ENCODE peak calls at places on chromosomes 7 and 10, in eight cellular contexts. X is kidney epithelial cell, W is NT2/D1, O is thoracic aorta, J is AG04449, C is retinal pigment epithelial cell, Y is spleen, R is right atrium auricular region. V is an unnamed sample.

GRCh38 chr10:104622598-104623209 is 18.4 kb upstream of the SORCS3 start:
- DNase-seq in X (no peak), W (no peak), O (no peak), J (no peak), C (no peak), Y (no peak), R (no peak), V (peak)

GRCh38 chr10:63376560-63377304 is 89.0 kb downstream of the JMJD1C start:
- DNase-seq in X (no peak), W (no peak), O (no peak), J (peak), C (no peak), Y (no peak), R (no peak), V (peak)

GRCh38 chr7:101315336-101315735 is 6.3 kb downstream of the IFT22 start:
- DNase-seq in X (no peak), W (peak), O (no peak), J (no peak), C (no peak), Y (no peak), R (no peak), V (peak)

GRCh38 chr10:133325761-133326463 is 10.8 kb downstream of the CALY start:
- DNase-seq in X (no peak), W (no peak), O (no peak), J (no peak), C (no peak), Y (no peak), R (no peak), V (no peak)

GRCh38 chr7:133551471-133551870 is 298.6 kb downstream of the EXOC4 start:
- DNase-seq in X (no peak), W (no peak), O (no peak), J (no peak), C (no peak), Y (no peak), R (no peak), V (no peak)

GRCh38 chr7:108266489-108266888 is 136.3 kb upstream of the LAMB4 start:
- DNase-seq in X (no peak), W (no peak), O (no peak), J (no peak), C (no peak), Y (no peak), R (no peak), V (peak)

GRCh38 chr10:15472008-15472407 is 100.9 kb upstream of the FAM171A1 start:
- DNase-seq in X (no peak), W (no peak), O (no peak), J (no peak), C (no peak), Y (no peak), R (no peak), V (no peak)

GRCh38 chr10:125683063-125683462 is at the start of gene TEX36:
- DNase-seq in X (no peak), W (no peak), O (no peak), J (no peak), C (no peak), Y (no peak), R (no peak), V (no peak)

GRCh38 chr7:30433082-30433481 is 45.5 kb downstream of the NOD1 start:
- DNase-seq in X (no peak), W (peak), O (no peak), J (peak), C (peak), Y (no peak), R (peak), V (no peak)

GRCh38 chr7:157020514-157021070 is 10.1 kb upstream of the MNX1 start:
- DNase-seq in X (no peak), W (no peak), O (no peak), J (no peak), C (no peak), Y (no peak), R (no peak), V (no peak)
- H3K4me3 ChIP-seq in X (no peak), W (peak), O (peak), J (no peak), C (no peak), Y (peak), R (no peak), V (no peak)

GRCh38 chr10:21517983-21518628 is 7.4 kb downstream of the SKIDA1 start:
- DNase-seq in X (no peak), W (no peak), O (no peak), J (no peak), C (no peak), Y (no peak), R (no peak), V (peak)

GRCh38 chr10:21519327-21519933 is 6.1 kb downstream of the SKIDA1 start:
- DNase-seq in X (no peak), W (no peak), O (no peak), J (no peak), C (no peak), Y (no peak), R (no peak), V (no peak)

GRCh38 chr10:21519981-21520436 is 5.5 kb downstream of the SKIDA1 start:
- DNase-seq in X (no peak), W (no peak), O (no peak), J (no peak), C (no peak), Y (no peak), R (no peak), V (peak)

GRCh38 chr10:21517134-21517982 is 8.1 kb downstream of the SKIDA1 start:
- DNase-seq in X (no peak), W (no peak), O (no peak), J (no peak), C (no peak), Y (no peak), R (no peak), V (peak)

DNA sequence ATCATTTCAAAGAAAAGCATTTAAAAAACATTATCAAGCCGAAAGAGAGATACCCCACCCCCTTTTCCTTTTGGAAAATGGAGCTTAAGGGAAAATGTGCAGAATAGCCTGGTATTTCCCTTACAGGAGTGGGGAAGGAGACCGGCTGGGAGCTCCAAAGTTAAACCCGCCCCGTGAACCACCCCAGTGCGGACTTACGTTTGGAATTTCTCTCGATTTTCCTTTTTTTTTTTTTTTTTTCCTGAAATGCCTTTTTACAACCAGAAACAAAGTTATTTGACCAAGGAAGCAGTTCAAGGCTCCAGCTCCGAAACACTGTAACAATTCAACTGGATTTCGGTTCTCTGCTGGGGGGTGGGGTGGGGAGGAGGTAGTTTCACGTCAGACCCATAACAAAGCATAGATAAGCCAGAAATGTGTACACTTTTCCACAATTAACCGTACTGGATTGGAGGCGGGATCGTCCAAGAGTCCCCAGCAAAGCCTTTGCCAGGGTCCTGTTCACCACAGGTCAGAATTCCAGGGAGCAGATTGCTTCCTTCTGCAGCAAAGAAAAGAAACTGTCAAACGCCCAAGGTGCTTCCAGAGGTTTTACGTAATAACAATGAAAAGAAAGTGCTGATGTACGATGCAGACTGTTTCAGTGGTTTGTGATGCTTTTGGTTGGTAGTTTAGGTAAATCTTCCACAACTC is 6.7 kb downstream of the SKIDA1 start:
- DNase-seq in X (no peak), W (no peak), O (no peak), J (no peak), C (no peak), Y (no peak), R (no peak), V (peak)
- H3K4me3 ChIP-seq in X (peak), W (peak), O (peak), J (peak), C (peak), Y (peak), R (peak), V (peak)

DNA sequence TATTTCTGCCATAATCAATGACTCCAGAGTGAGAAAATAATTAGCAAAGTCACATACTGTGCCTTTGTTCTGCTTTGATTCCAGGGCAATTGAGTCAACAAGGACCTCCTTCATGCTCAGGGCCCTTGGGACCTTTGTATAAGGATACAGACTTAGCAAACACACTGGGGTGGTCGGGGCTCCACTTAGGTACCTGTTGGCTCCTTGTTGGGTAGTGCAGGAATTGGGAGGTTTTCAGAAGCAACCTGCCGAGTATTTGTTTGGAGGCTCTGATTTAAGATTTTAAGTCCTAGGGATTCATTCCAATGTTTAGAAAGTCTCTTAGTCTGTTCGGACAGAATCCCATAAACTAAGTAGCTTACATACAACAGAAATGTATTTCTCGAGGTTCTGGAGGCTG is 3.0 kb downstream of the ADCK2 start:
- DNase-seq in X (no peak), W (no peak), O (no peak), J (no peak), C (no peak), Y (peak), R (no peak), V (no peak)
- H3K4me3 ChIP-seq in X (no peak), W (no peak), O (no peak), J (no peak), C (no peak), Y (no peak), R (no peak), V (no peak)

GRCh38 chr7:32299133-32299702 is 191.0 kb downstream of the LSM5 start:
- DNase-seq in X (no peak), W (no peak), O (no peak), J (no peak), C (no peak), Y (no peak), R (peak), V (peak)
- H3K4me3 ChIP-seq in X (peak), W (peak), O (peak), J (peak), C (peak), Y (peak), R (peak), V (peak)

GRCh38 chr10:114500643-114501042 is 96.3 kb upstream of the AFAP1L2 start:
- DNase-seq in X (no peak), W (no peak), O (no peak), J (no peak), C (no peak), Y (no peak), R (no peak), V (peak)

GRCh38 chr10:114501650-114502049 is 97.3 kb upstream of the AFAP1L2 start:
- DNase-seq in X (no peak), W (no peak), O (no peak), J (no peak), C (no peak), Y (no peak), R (no peak), V (no peak)

GRCh38 chr10:114499630-114500190 is 95.4 kb upstream of the AFAP1L2 start:
- DNase-seq in X (no peak), W (no peak), O (no peak), J (no peak), C (no peak), Y (peak), R (no peak), V (peak)

GRCh38 chr10:114498413-114499111 is 94.3 kb upstream of the AFAP1L2 start:
- DNase-seq in X (no peak), W (no peak), O (no peak), J (no peak), C (no peak), Y (no peak), R (no peak), V (no peak)

GRCh38 chr10:114499120-114499519 is 94.8 kb upstream of the AFAP1L2 start:
- DNase-seq in X (no peak), W (no peak), O (no peak), J (no peak), C (no peak), Y (no peak), R (no peak), V (no peak)
- H3K4me3 ChIP-seq in X (no peak), W (no peak), O (no peak), J (no peak), C (no peak), Y (no peak), R (no peak), V (no peak)

V was measured in epithelial cell of esophagus.